ENCODE peak calls at places on chromosomes 6 and 20, in ten cellular contexts. S is lower lobe of right lung; P is stimulated activated CD8-positive, alpha-beta memory T cell treated with anti-CD3 and anti-CD28 coated beads, Interleukin-15, amount 100 ng/mL, for 4 hours; M is AG08396; I is nephron progenitor cell; E is type B pancreatic cell; O is HFFc6; A is right atrium auricular region; R is iris pigment epithelial cell; W is effector CD4-positive, alpha-beta T cell. B is an unnamed sample.

GRCh38 chr6:147390909-147391536 is 117.5 kb upstream of the SAMD5 start:
- DNase-seq in W (no peak), R (peak), A (no peak), M (no peak), I (peak), E (no peak), P (no peak), S (no peak), O (peak), B (no peak)

GRCh38 chr6:35046862-35047261 is 94.3 kb downstream of the TCP11 start:
- DNase-seq in P (no peak), W (no peak), S (no peak), O (no peak), R (peak), M (no peak), E (no peak), I (no peak), A (no peak), B (no peak)

GRCh38 chr20:37913563-37914366 is 10.8 kb downstream of the VSTM2L start:
- DNase-seq in A (no peak), W (no peak), E (no peak), O (no peak), I (no peak), M (no peak), S (no peak), P (no peak), R (no peak), B (no peak)

GRCh38 chr6:75991941-75992340 is 80.5 kb downstream of the IMPG1 start:
- DNase-seq in O (no peak), P (no peak), R (no peak), A (no peak), E (no peak), W (no peak), M (no peak), S (no peak), I (no peak), B (no peak)

GRCh38 chr6:74182992-74183391 is 487.0 kb downstream of the CD109 start:
- DNase-seq in P (no peak), I (no peak), E (no peak), M (no peak), A (no peak), W (no peak), O (no peak), R (no peak), S (no peak), B (no peak)

GRCh38 chr6:45369870-45370269 is 7.9 kb downstream of the SUPT3H start:
- DNase-seq in I (no peak), W (no peak), R (peak), S (no peak), A (no peak), P (no peak), O (no peak), E (no peak), M (no peak), B (no peak)

GRCh38 chr6:32089082-32089828 is 19.9 kb downstream of the TNXB start:
- DNase-seq in W (no peak), P (no peak), I (no peak), A (no peak), O (no peak), S (no peak), R (no peak), E (no peak), M (no peak), B (no peak)

GRCh38 chr6:149059557-149059956 is 258.0 kb upstream of the TAB2 start:
- DNase-seq in E (no peak), O (no peak), I (no peak), P (no peak), W (no peak), R (peak), S (no peak), M (no peak), A (no peak), B (no peak)

GRCh38 chr6:83824388-83824801 is 28.8 kb upstream of the RIPPLY2 start:
- DNase-seq in O (no peak), W (no peak), E (no peak), P (no peak), M (no peak), R (peak), A (no peak), I (no peak), S (no peak), B (no peak)